ENCODE peak calls at places on chromosome 21, in five cellular contexts. L is activated CD4-positive, CD25-positive, alpha-beta regulatory T cell treated with anti-CD3 and anti-CD28 coated beads, Interleukin-2, amount 50 U/mL, for 16 hours; V is A673; S is HS-5; C is NCI-H1417 treated with DMSO at 0.1 percent for 48 hours. P is an unnamed sample.

GRCh38 chr21:42844411-42845113 is 34.8 kb downstream of the WDR4 start:
- DNase-seq in L (no peak), S (no peak), C (no peak), V (no peak), P (no peak)

GRCh38 chr21:45436371-45437040 is 31.5 kb downstream of the COL18A1 start:
- DNase-seq in L (no peak), S (no peak), C (no peak), V (no peak), P (no peak)

GRCh38 chr21:32308696-32309095 is 10.0 kb downstream of the MRAP start:
- DNase-seq in S (no peak), V (no peak), C (no peak), L (no peak), P (no peak)

GRCh38 chr21:39094087-39094785 is 89.0 kb downstream of the PSMG1 start:
- DNase-seq in C (no peak), V (no peak), S (no peak), L (no peak), P (no peak)

GRCh38 chr21:31780944-31781343 is 49.0 kb upstream of the SCAF4 start:
- DNase-seq in C (no peak), L (no peak), V (no peak), S (no peak), P (no peak)

GRCh38 chr21:31524140-31524539 is 135.4 kb upstream of the SOD1 start:
- DNase-seq in C (no peak), S (no peak), V (no peak), L (no peak), P (no peak)

GRCh38 chr21:36129219-36129618 is 5.7 kb upstream of the CBR3 start:
- DNase-seq in S (no peak), L (no peak), V (no peak), C (no peak), P (no peak)

GRCh38 chr21:36806103-36806502 is 107.2 kb downstream of the SIM2 start:
- DNase-seq in L (no peak), C (no peak), V (no peak), S (no peak), P (no peak)

GRCh38 chr21:46491553-46491952 is 32.9 kb downstream of the DIP2A start:
- DNase-seq in S (no peak), C (no peak), L (no peak), V (no peak), P (no peak)

GRCh38 chr21:44618504-44618903 is 6.6 kb downstream of the KRTAP10-8 start:
- DNase-seq in C (no peak), V (no peak), L (no peak), S (no peak), P (no peak)

GRCh38 chr21:43864806-43865470 is at the start of gene AGPAT3:
- DNase-seq in V (peak; percentile 38), S (no peak), L (no peak), C (no peak), P (no peak)

GRCh38 chr21:17613242-17613676 is 558 bp upstream of the BTG3 start:
- DNase-seq in L (no peak), V (peak; percentile 21), S (no peak), C (no peak), P (no peak)

GRCh38 chr21:42239973-42240372 is 21.0 kb downstream of the ABCG1 start:
- DNase-seq in V (no peak), L (no peak), C (no peak), S (no peak), P (no peak)

GRCh38 chr21:21907271-21907670 is 909.1 kb downstream of the NCAM2 start:
- DNase-seq in S (no peak), V (peak; percentile 44), L (no peak), C (no peak), P (no peak)

GRCh38 chr21:44905016-44905724 is 15.5 kb downstream of the ITGB2 start:
- DNase-seq in S (no peak), V (no peak), L (no peak), C (no peak), P (no peak)

GRCh38 chr21:29386803-29387202 is 88.1 kb downstream of the BACH1 start:
- DNase-seq in S (no peak), L (no peak), C (no peak), V (no peak), P (no peak)

GRCh38 chr21:46005481-46005881 is 23.9 kb downstream of the COL6A1 start:
- DNase-seq in V (no peak), L (no peak), C (no peak), S (no peak), P (no peak)

GRCh38 chr21:42513151-42513984 is at the start of gene SLC37A1:
- DNase-seq in S (no peak), L (no peak), C (no peak), V (peak; percentile 13), P (no peak)

GRCh38 chr21:34648739-34649297 is 20.0 kb upstream of the CLIC6 start:
- DNase-seq in V (no peak), L (no peak), S (no peak), C (no peak), P (no peak)

GRCh38 chr21:24208562-24209260 is 1398.6 kb downstream of the MRPL39 start:
- DNase-seq in S (no peak), C (no peak), V (no peak), L (no peak), P (no peak)

GRCh38 chr21:15468368-15468767 is 261.4 kb upstream of the USP25 start:
- DNase-seq in V (no peak), L (no peak), S (no peak), C (no peak), P (no peak)

GRCh38 chr21:18959817-18960216 is 556.2 kb upstream of the TMPRSS15 start:
- DNase-seq in S (no peak), L (no peak), V (no peak), C (no peak), P (no peak)

GRCh38 chr21:37986751-37987399 is 70.6 kb upstream of the KCNJ6 start:
- DNase-seq in S (no peak), L (no peak), C (peak; percentile 86), V (no peak), P (no peak)

GRCh38 chr21:14382486-14382834 is 486 bp downstream of the HSPA13 start:
- DNase-seq in C (no peak), S (no peak), L (no peak), V (peak; percentile 43), P (no peak)

GRCh38 chr21:37364722-37365121 is 1.9 kb upstream of the DYRK1A start:
- DNase-seq in V (no peak), S (no peak), C (no peak), L (no peak), P (no peak)

GRCh38 chr21:42049578-42050430 is 21.3 kb upstream of the UMODL1 start:
- DNase-seq in C (no peak), V (no peak), L (no peak), S (no peak), P (no peak)

GRCh38 chr21:33642896-33643657 is 776 bp downstream of the ITSN1 start:
- DNase-seq in C (no peak), V (peak; percentile 40), L (no peak), S (no peak), P (no peak)

GRCh38 chr21:36946949-36947371 is 19.5 kb downstream of the HLCS start:
- DNase-seq in L (no peak), V (no peak), C (no peak), S (no peak), P (no peak)

GRCh38 chr21:42162831-42163510 is 56.0 kb upstream of the ABCG1 start:
- DNase-seq in C (no peak), L (no peak), V (peak; percentile 44), S (no peak), P (no peak)

GRCh38 chr21:42564561-42564971 is 50.9 kb downstream of the SLC37A1 start:
- DNase-seq in S (no peak), V (no peak), C (no peak), L (no peak), P (no peak)

GRCh38 chr21:36728371-36729111 is 29.6 kb downstream of the SIM2 start:
- DNase-seq in C (no peak), V (no peak), L (no peak), S (no peak), P (no peak)

GRCh38 chr21:37871121-37871862 is 45.0 kb downstream of the KCNJ6 start:
- DNase-seq in V (no peak), L (no peak), S (no peak), C (no peak), P (no peak)

GRCh38 chr21:41366522-41367151 is 4.8 kb downstream of the MX2 start:
- DNase-seq in L (no peak), S (peak; percentile 61), V (no peak), C (no peak), P (no peak)

GRCh38 chr21:44013380-44014088 is 1.4 kb downstream of the TRAPPC10 start:
- DNase-seq in L (peak; percentile 14), V (peak; percentile 50), S (no peak), C (no peak), P (no peak)

GRCh38 chr21:17786219-17787181 is 32.7 kb downstream of the C21orf91 start:
- DNase-seq in V (no peak), C (no peak), L (no peak), S (no peak), P (no peak)

GRCh38 chr21:44375281-44375651 is 21.8 kb downstream of the TRPM2 start:
- DNase-seq in S (no peak), L (no peak), V (no peak), C (no peak), P (no peak)

GRCh38 chr21:26748066-26748465 is 97.1 kb downstream of the ADAMTS1 start:
- DNase-seq in L (no peak), S (no peak), C (no peak), V (no peak), P (no peak)

GRCh38 chr21:44571296-44571695 is 2.2 kb upstream of the KRTAP10-4 start:
- DNase-seq in S (no peak), V (no peak), L (no peak), C (no peak), P (no peak)

P was measured in amygdala.